ENCODE peak calls at places on chromosome 11, in five cellular contexts. V is neural crest cell, R is hypothalamus, A is germinal center, U is nephron progenitor cell. J is an unnamed sample.

GRCh38 chr11:134658481-134659080 is 246.5 kb upstream of the B3GAT1 start:
- DNase-seq in A (no peak), R (no peak), U (no peak), V (no peak), J (no peak)

GRCh38 chr11:20353829-20354434 is 9.6 kb upstream of the HTATIP2 start:
- DNase-seq in U (peak), A (peak), R (no peak), V (peak), J (peak)

GRCh38 chr11:101880208-101880607 is 34.6 kb upstream of the CEP126 start:
- DNase-seq in V (no peak), R (no peak), A (peak), U (no peak), J (peak)

GRCh38 chr11:35862666-35863065 is 81.2 kb upstream of the LDLRAD3 start:
- DNase-seq in A (no peak), R (no peak), V (no peak), U (no peak), J (no peak)

GRCh38 chr11:126339866-126340434 is 15.5 kb upstream of the ST3GAL4 start:
- DNase-seq in U (peak), R (no peak), A (no peak), V (no peak), J (no peak)

GRCh38 chr11:75626692-75627536 is 41.9 kb downstream of the MAP6 start:
- DNase-seq in U (no peak), R (no peak), V (no peak), A (no peak), J (no peak)

GRCh38 chr11:82972103-82972502 is 70.6 kb downstream of the DDIAS start:
- DNase-seq in R (no peak), V (no peak), U (no peak), A (no peak), J (no peak)

GRCh38 chr11:119854521-119854920 is 125.5 kb upstream of the NECTIN1 start:
- DNase-seq in U (no peak), A (no peak), V (no peak), R (no peak), J (no peak)

GRCh38 chr11:43790444-43790794 is 90.2 kb upstream of the ALKBH3 start:
- DNase-seq in R (no peak), U (no peak), V (no peak), A (no peak), J (no peak)

GRCh38 chr11:66985508-66986177 is 10.5 kb downstream of the C11orf86 start:
- DNase-seq in V (no peak), A (no peak), R (no peak), U (no peak), J (no peak)

GRCh38 chr11:46475041-46475925 is 83.7 kb upstream of the CHRM4 start:
- DNase-seq in R (no peak), V (no peak), U (no peak), A (no peak), J (no peak)

GRCh38 chr11:112958670-112959069 is 2.5 kb upstream of the NCAM1 start:
- DNase-seq in U (no peak), R (no peak), A (no peak), V (no peak), J (no peak)

GRCh38 chr11:45252134-45252856 is 33.8 kb downstream of the SYT13 start:
- DNase-seq in U (peak), R (no peak), V (peak), A (peak), J (peak)

GRCh38 chr11:2759228-2760195 is 59.7 kb upstream of the KCNQ1OT1 start:
- DNase-seq in R (no peak), V (no peak), U (no peak), A (no peak), J (no peak)

GRCh38 chr11:1888811-1889526 is 2.7 kb downstream of the PRR33 start:
- DNase-seq in V (no peak), U (no peak), R (no peak), A (no peak), J (no peak)

GRCh38 chr11:108803781-108804180 is 138.9 kb downstream of the DDX10 start:
- DNase-seq in U (no peak), R (no peak), A (no peak), V (no peak), J (no peak)

GRCh38 chr11:12137938-12138731 is 27.7 kb downstream of the MICAL2 start:
- DNase-seq in V (no peak), A (no peak), R (no peak), U (no peak), J (no peak)

GRCh38 chr11:46617451-46618314 is at the start of gene ATG13:
- DNase-seq in R (peak), U (peak), V (peak), A (peak), J (peak)

GRCh38 chr11:128936546-128937275 is 6.0 kb downstream of the TP53AIP1 start:
- DNase-seq in A (no peak), U (peak), R (no peak), V (no peak), J (no peak)

GRCh38 chr11:10401696-10402392 is 53.2 kb upstream of the AMPD3 start:
- DNase-seq in R (no peak), U (no peak), A (no peak), V (no peak), J (no peak)

GRCh38 chr11:93169143-93169542 is 28.6 kb downstream of the SLC36A4 start:
- DNase-seq in V (no peak), R (no peak), U (no peak), A (no peak), J (no peak)

GRCh38 chr11:7513210-7514098 is at the start of gene PPFIBP2:
- DNase-seq in U (peak), A (peak), V (peak), R (peak), J (peak)